ENCODE peak calls at places on chromosomes 4 and X, in eight cellular contexts. One of them, this sample, is unnamed.

GRCh38 chr4:17497890-17498523 is 13.9 kb downstream of the QDPR start:
- DNase-seq in thoracic aorta: no peak
- DNase-seq in mesenchymal stem cell: peak; percentile 7
- DNase-seq in uterus: no peak
- DNase-seq in A549: no peak
- DNase-seq in CD8-positive, alpha-beta T cell: no peak
- DNase-seq in ascending aorta: no peak
- DNase-seq in ovary: peak; percentile 26
- DNase-seq in this sample: no peak

GRCh38 chrX:1582686-1583437 is 8.5 kb upstream of the AKAP17A start:
- DNase-seq in mesenchymal stem cell: peak; percentile 76
- DNase-seq in uterus: no peak
- DNase-seq in thoracic aorta: no peak
- DNase-seq in ascending aorta: no peak
- DNase-seq in CD8-positive, alpha-beta T cell: no peak
- DNase-seq in ovary: no peak
- DNase-seq in A549: peak; percentile 69
- DNase-seq in this sample: no peak

GRCh38 chrX:15512401-15512965 is 11.9 kb downstream of the BMX start:
- DNase-seq in mesenchymal stem cell: no peak
- DNase-seq in ascending aorta: no peak
- DNase-seq in A549: no peak
- DNase-seq in ovary: no peak
- DNase-seq in CD8-positive, alpha-beta T cell: no peak
- DNase-seq in uterus: no peak
- DNase-seq in thoracic aorta: no peak
- DNase-seq in this sample: no peak

GRCh38 chrX:109475174-109475891 is 6.6 kb downstream of the GUCY2F start:
- DNase-seq in mesenchymal stem cell: peak; percentile 46
- DNase-seq in ascending aorta: no peak
- DNase-seq in ovary: peak; percentile 34
- DNase-seq in uterus: peak; percentile 20
- DNase-seq in A549: peak; percentile 54
- DNase-seq in thoracic aorta: no peak
- DNase-seq in CD8-positive, alpha-beta T cell: no peak
- DNase-seq in this sample: no peak

GRCh38 chr4:1843852-1844251 is 12.1 kb downstream of the LETM1 start:
- DNase-seq in ascending aorta: no peak
- DNase-seq in ovary: no peak
- DNase-seq in uterus: no peak
- DNase-seq in thoracic aorta: no peak
- DNase-seq in A549: no peak
- DNase-seq in mesenchymal stem cell: no peak
- DNase-seq in CD8-positive, alpha-beta T cell: no peak
- DNase-seq in this sample: no peak

GRCh38 chrX:21382715-21383114 is 8.5 kb downstream of the CNKSR2 start:
- DNase-seq in uterus: no peak
- DNase-seq in CD8-positive, alpha-beta T cell: no peak
- DNase-seq in mesenchymal stem cell: no peak
- DNase-seq in A549: peak; percentile 16
- DNase-seq in ascending aorta: no peak
- DNase-seq in ovary: no peak
- DNase-seq in thoracic aorta: no peak
- DNase-seq in this sample: no peak

GRCh38 chrX:71492086-71493065 is 40.5 kb upstream of the OGT start:
- DNase-seq in CD8-positive, alpha-beta T cell: peak; percentile 29
- DNase-seq in thoracic aorta: no peak
- DNase-seq in A549: peak; percentile 50
- DNase-seq in ascending aorta: no peak
- DNase-seq in uterus: peak; percentile 37
- DNase-seq in ovary: peak; percentile 43
- DNase-seq in mesenchymal stem cell: no peak
- DNase-seq in this sample: peak; percentile 44

GRCh38 chr4:140095694-140096482 is 58.1 kb downstream of the MAML3 start:
- DNase-seq in ascending aorta: no peak
- DNase-seq in CD8-positive, alpha-beta T cell: peak; percentile 77
- DNase-seq in thoracic aorta: no peak
- DNase-seq in uterus: no peak
- DNase-seq in A549: peak; percentile 98
- DNase-seq in ovary: no peak
- DNase-seq in mesenchymal stem cell: peak; percentile 99
- DNase-seq in this sample: peak; percentile 69

GRCh38 chr4:153344131-153345010 is at the start of gene MND1:
- DNase-seq in ovary: peak; percentile 91
- DNase-seq in A549: peak; percentile 80
- DNase-seq in uterus: peak; percentile 87
- DNase-seq in ascending aorta: peak; percentile 22
- DNase-seq in thoracic aorta: peak; percentile 31
- DNase-seq in CD8-positive, alpha-beta T cell: peak; percentile 89
- DNase-seq in mesenchymal stem cell: peak; percentile 73
- DNase-seq in this sample: peak; percentile 85

GRCh38 chr4:25807101-25807728 is 55.6 kb downstream of the SEL1L3 start:
- DNase-seq in ovary: no peak
- DNase-seq in CD8-positive, alpha-beta T cell: no peak
- DNase-seq in A549: no peak
- DNase-seq in ascending aorta: no peak
- DNase-seq in thoracic aorta: no peak
- DNase-seq in mesenchymal stem cell: peak; percentile 7
- DNase-seq in uterus: no peak
- DNase-seq in this sample: no peak

GRCh38 chr4:142142403-142142802 is 506.0 kb downstream of the IL15 start:
- DNase-seq in ascending aorta: no peak
- DNase-seq in A549: no peak
- DNase-seq in uterus: no peak
- DNase-seq in ovary: no peak
- DNase-seq in thoracic aorta: no peak
- DNase-seq in mesenchymal stem cell: no peak
- DNase-seq in CD8-positive, alpha-beta T cell: no peak
- DNase-seq in this sample: no peak

GRCh38 chrX:11422529-11422857 is 129.3 kb downstream of the AMELX start:
- DNase-seq in A549: no peak
- DNase-seq in ascending aorta: no peak
- DNase-seq in CD8-positive, alpha-beta T cell: no peak
- DNase-seq in ovary: no peak
- DNase-seq in thoracic aorta: no peak
- DNase-seq in uterus: no peak
- DNase-seq in mesenchymal stem cell: no peak
- DNase-seq in this sample: no peak

GRCh38 chrX:21373637-21374162 is 518 bp upstream of the CNKSR2 start:
- DNase-seq in thoracic aorta: no peak
- DNase-seq in A549: peak; percentile 23
- DNase-seq in ascending aorta: no peak
- DNase-seq in ovary: peak; percentile 26
- DNase-seq in uterus: no peak
- DNase-seq in mesenchymal stem cell: no peak
- DNase-seq in CD8-positive, alpha-beta T cell: peak; percentile 29
- DNase-seq in this sample: no peak

GRCh38 chr4:18882468-18882867 is 860.9 kb upstream of the LCORL start:
- DNase-seq in uterus: no peak
- DNase-seq in ascending aorta: no peak
- DNase-seq in mesenchymal stem cell: peak; percentile 58
- DNase-seq in A549: peak; percentile 17
- DNase-seq in thoracic aorta: no peak
- DNase-seq in ovary: no peak
- DNase-seq in CD8-positive, alpha-beta T cell: no peak
- DNase-seq in this sample: no peak

GRCh38 chr4:2413821-2414610 is 4.4 kb downstream of the ZFYVE28 start:
- DNase-seq in ovary: no peak
- DNase-seq in A549: no peak
- DNase-seq in mesenchymal stem cell: peak; percentile 43
- DNase-seq in CD8-positive, alpha-beta T cell: peak; percentile 44
- DNase-seq in uterus: no peak
- DNase-seq in thoracic aorta: no peak
- DNase-seq in ascending aorta: no peak
- DNase-seq in this sample: peak; percentile 64

GRCh38 chrX:56798866-56799864 is 70.1 kb downstream of the NBDY start:
- DNase-seq in thoracic aorta: no peak
- DNase-seq in ascending aorta: no peak
- DNase-seq in A549: no peak
- DNase-seq in CD8-positive, alpha-beta T cell: no peak
- DNase-seq in ovary: peak; percentile 66
- DNase-seq in mesenchymal stem cell: no peak
- DNase-seq in uterus: peak; percentile 41
- DNase-seq in this sample: no peak

GRCh38 chr4:4670869-4671268 is 129.0 kb upstream of the STX18 start:
- DNase-seq in ascending aorta: no peak
- DNase-seq in mesenchymal stem cell: peak; percentile 33
- DNase-seq in A549: no peak
- DNase-seq in uterus: no peak
- DNase-seq in thoracic aorta: no peak
- DNase-seq in CD8-positive, alpha-beta T cell: no peak
- DNase-seq in ovary: no peak
- DNase-seq in this sample: no peak

GRCh38 chr4:183249854-183250253 is 70.2 kb downstream of the CLDN22 start:
- DNase-seq in thoracic aorta: no peak
- DNase-seq in ovary: no peak
- DNase-seq in A549: peak; percentile 39
- DNase-seq in CD8-positive, alpha-beta T cell: no peak
- DNase-seq in mesenchymal stem cell: peak; percentile 59
- DNase-seq in uterus: no peak
- DNase-seq in ascending aorta: no peak
- DNase-seq in this sample: no peak

GRCh38 chr4:146183209-146183608 is 7.7 kb downstream of the LSM6 start:
- DNase-seq in mesenchymal stem cell: no peak
- DNase-seq in uterus: no peak
- DNase-seq in thoracic aorta: no peak
- DNase-seq in ovary: no peak
- DNase-seq in CD8-positive, alpha-beta T cell: no peak
- DNase-seq in ascending aorta: no peak
- DNase-seq in A549: no peak
- DNase-seq in this sample: no peak

GRCh38 chr4:23972805-23973204 is 83.0 kb upstream of the PPARGC1A start:
- DNase-seq in mesenchymal stem cell: no peak
- DNase-seq in thoracic aorta: no peak
- DNase-seq in ascending aorta: no peak
- DNase-seq in ovary: no peak
- DNase-seq in A549: no peak
- DNase-seq in uterus: no peak
- DNase-seq in CD8-positive, alpha-beta T cell: no peak
- DNase-seq in this sample: no peak

GRCh38 chr4:15601862-15602261 is 53.3 kb downstream of the FBXL5 start:
- DNase-seq in mesenchymal stem cell: no peak
- DNase-seq in A549: no peak
- DNase-seq in CD8-positive, alpha-beta T cell: no peak
- DNase-seq in ovary: no peak
- DNase-seq in ascending aorta: no peak
- DNase-seq in uterus: no peak
- DNase-seq in thoracic aorta: no peak
- DNase-seq in this sample: no peak

GRCh38 chr4:168540086-168540864 is 43.4 kb downstream of the PALLD start:
- DNase-seq in uterus: no peak
- DNase-seq in A549: peak; percentile 70
- DNase-seq in mesenchymal stem cell: peak; percentile 54
- DNase-seq in thoracic aorta: no peak
- DNase-seq in ovary: no peak
- DNase-seq in CD8-positive, alpha-beta T cell: no peak
- DNase-seq in ascending aorta: no peak
- DNase-seq in this sample: no peak

GRCh38 chrX:67351411-67351810 is 192.4 kb upstream of the AR start:
- DNase-seq in CD8-positive, alpha-beta T cell: no peak
- DNase-seq in mesenchymal stem cell: no peak
- DNase-seq in ascending aorta: no peak
- DNase-seq in thoracic aorta: no peak
- DNase-seq in uterus: no peak
- DNase-seq in ovary: no peak
- DNase-seq in A549: no peak
- DNase-seq in this sample: no peak

GRCh38 chrX:134670241-134670811 is 12.1 kb upstream of the PLAC1 start:
- DNase-seq in ascending aorta: no peak
- DNase-seq in ovary: no peak
- DNase-seq in CD8-positive, alpha-beta T cell: no peak
- DNase-seq in uterus: no peak
- DNase-seq in mesenchymal stem cell: peak; percentile 87
- DNase-seq in thoracic aorta: no peak
- DNase-seq in A549: peak; percentile 94
- DNase-seq in this sample: no peak

DNA sequence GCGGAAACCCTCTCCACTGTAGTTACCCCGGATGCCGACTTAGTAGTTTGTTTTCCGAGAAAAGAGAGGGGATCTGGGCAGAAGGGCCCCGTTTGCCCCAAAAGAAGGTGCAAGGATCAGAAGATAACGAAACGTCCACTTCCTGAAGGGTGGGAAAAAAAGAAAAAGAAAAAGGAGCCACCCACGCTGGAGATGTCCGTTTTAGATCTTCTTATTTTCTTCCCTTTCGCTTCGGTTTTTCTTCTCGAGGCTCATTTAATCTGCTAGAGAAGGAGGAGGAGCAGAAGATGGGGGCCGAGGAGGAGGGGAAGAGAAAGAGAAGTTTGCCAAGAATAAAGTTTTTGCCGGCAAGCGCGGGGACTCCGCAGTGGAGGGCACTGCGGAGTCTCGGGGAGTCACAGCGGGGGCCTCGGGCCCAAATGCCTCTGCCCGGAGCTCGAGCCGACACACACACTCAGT is 490 bp downstream of the LEF1 start:
- DNase-seq in uterus: no peak
- DNase-seq in ovary: no peak
- DNase-seq in thoracic aorta: no peak
- DNase-seq in ascending aorta: no peak
- DNase-seq in CD8-positive, alpha-beta T cell: peak; percentile 66
- DNase-seq in mesenchymal stem cell: peak; percentile 73
- DNase-seq in A549: no peak
- DNase-seq in this sample: no peak
- H3K9me3 ChIP-seq in uterus: no peaks in the 10 kb centered on the region
- H3K9me3 ChIP-seq in ovary: peaks cover 8% of the 10 kb centered on the region
- H3K9me3 ChIP-seq in thoracic aorta: no peaks in the 10 kb centered on the region
- H3K9me3 ChIP-seq in ascending aorta: no peaks in the 10 kb centered on the region
- H3K9me3 ChIP-seq in CD8-positive, alpha-beta T cell: no peaks in the 10 kb centered on the region
- H3K9me3 ChIP-seq in mesenchymal stem cell: no peaks in the 10 kb centered on the region
- H3K9me3 ChIP-seq in A549: no peaks in the 10 kb centered on the region
- H3K9me3 ChIP-seq in this sample: no peaks in the 10 kb centered on the region

GRCh38 chrX:63058204-63058603 is 292.9 kb downstream of the SPIN4 start:
- DNase-seq in thoracic aorta: no peak
- DNase-seq in ovary: no peak
- DNase-seq in mesenchymal stem cell: no peak
- DNase-seq in CD8-positive, alpha-beta T cell: no peak
- DNase-seq in A549: no peak
- DNase-seq in uterus: no peak
- DNase-seq in ascending aorta: no peak
- DNase-seq in this sample: no peak
- H3K9me3 ChIP-seq in thoracic aorta: no peaks in the 10 kb centered on the region
- H3K9me3 ChIP-seq in ovary: no peaks in the 10 kb centered on the region
- H3K9me3 ChIP-seq in mesenchymal stem cell: no peaks in the 10 kb centered on the region
- H3K9me3 ChIP-seq in CD8-positive, alpha-beta T cell: no peaks in the 10 kb centered on the region
- H3K9me3 ChIP-seq in A549: no peaks in the 10 kb centered on the region
- H3K9me3 ChIP-seq in uterus: no peaks in the 10 kb centered on the region
- H3K9me3 ChIP-seq in ascending aorta: no peaks in the 10 kb centered on the region
- H3K9me3 ChIP-seq in this sample: no peaks in the 10 kb centered on the region

GRCh38 chr4:176995-177394 is 52.7 kb downstream of the ZNF718 start:
- DNase-seq in CD8-positive, alpha-beta T cell: no peak
- DNase-seq in uterus: no peak
- DNase-seq in ovary: no peak
- DNase-seq in ascending aorta: no peak
- DNase-seq in thoracic aorta: no peak
- DNase-seq in A549: no peak
- DNase-seq in mesenchymal stem cell: no peak
- DNase-seq in this sample: no peak
- H3K9me3 ChIP-seq in CD8-positive, alpha-beta T cell: peaks cover 41% of the 10 kb centered on the region
- H3K9me3 ChIP-seq in uterus: peaks cover 43% of the 10 kb centered on the region
- H3K9me3 ChIP-seq in ovary: peaks cover 22% of the 10 kb centered on the region
- H3K9me3 ChIP-seq in ascending aorta: peaks cover 85% of the 10 kb centered on the region
- H3K9me3 ChIP-seq in thoracic aorta: peaks cover 84% of the 10 kb centered on the region
- H3K9me3 ChIP-seq in A549: peaks cover 19% of the 10 kb centered on the region
- H3K9me3 ChIP-seq in mesenchymal stem cell: peaks cover 99% of the 10 kb centered on the region
- H3K9me3 ChIP-seq in this sample: peaks cover 26% of the 10 kb centered on the region

GRCh38 chr4:99863-100262 is 24.4 kb upstream of the ZNF718 start:
- DNase-seq in ovary: no peak
- DNase-seq in CD8-positive, alpha-beta T cell: no peak
- DNase-seq in ascending aorta: no peak
- DNase-seq in uterus: no peak
- DNase-seq in thoracic aorta: no peak
- DNase-seq in A549: peak; percentile 7
- DNase-seq in mesenchymal stem cell: no peak
- DNase-seq in this sample: no peak
- H3K9me3 ChIP-seq in ovary: peaks cover 13% of the 10 kb centered on the region
- H3K9me3 ChIP-seq in CD8-positive, alpha-beta T cell: peaks cover 10% of the 10 kb centered on the region
- H3K9me3 ChIP-seq in ascending aorta: peaks cover 54% of the 10 kb centered on the region
- H3K9me3 ChIP-seq in uterus: peaks cover 40% of the 10 kb centered on the region
- H3K9me3 ChIP-seq in thoracic aorta: peaks cover 69% of the 10 kb centered on the region
- H3K9me3 ChIP-seq in A549: peaks cover 26% of the 10 kb centered on the region
- H3K9me3 ChIP-seq in mesenchymal stem cell: peaks cover 84% of the 10 kb centered on the region
- H3K9me3 ChIP-seq in this sample: peaks cover 5% of the 10 kb centered on the region